ENCODE peak calls at places on chromosomes 12 and 14, in ten cellular contexts. K is fibroblast of lung; O is CD8-positive, alpha-beta T cell; J is substantia nigra; C is IMR-90; V is heart left ventricle; E is GM23338; G is left lung; B is right atrium auricular region; Z is DND-41. R is an unnamed sample.

GRCh38 chr14:105041841-105042765 is 21.2 kb upstream of the CDCA4 start:
- DNase-seq in C (no peak), E (no peak), G (no peak), V (no peak), K (no peak), O (no peak), Z (no peak), B (no peak), J (no peak), R (no peak)

GRCh38 chr14:38098074-38098846 is 109.4 kb upstream of the SSTR1 start:
- DNase-seq in E (no peak), O (no peak), G (no peak), J (no peak), C (peak; percentile 95), Z (no peak), V (no peak), B (no peak), K (peak; percentile 75), R (no peak)

GRCh38 chr12:58765653-58766554 is 154.4 kb downstream of the LRIG3 start:
- DNase-seq in V (no peak), J (no peak), O (no peak), B (no peak), Z (no peak), E (no peak), K (no peak), C (peak; percentile 59), G (no peak), R (no peak)

GRCh38 chr12:94353130-94353529 is 106.5 kb downstream of the CEP83 start:
- DNase-seq in E (no peak), C (no peak), B (no peak), Z (no peak), V (no peak), O (no peak), J (no peak), G (no peak), K (no peak), R (no peak)

GRCh38 chr14:74940956-74941565 is 14.3 kb downstream of the PGF start:
- DNase-seq in J (no peak), B (no peak), E (no peak), Z (no peak), O (no peak), K (no peak), C (no peak), G (no peak), V (no peak), R (no peak)

GRCh38 chr12:71945121-71945520 is 6.5 kb downstream of the TPH2 start:
- DNase-seq in G (no peak), Z (no peak), O (no peak), K (no peak), V (no peak), J (no peak), C (no peak), B (no peak), E (no peak), R (no peak)

GRCh38 chr14:50739186-50739585 is 71.1 kb upstream of the SAV1 start:
- DNase-seq in J (no peak), Z (no peak), V (no peak), E (no peak), K (no peak), O (no peak), C (no peak), G (no peak), B (no peak), R (no peak)

GRCh38 chr14:66600416-66600815 is 92.5 kb downstream of the GPHN start:
- DNase-seq in K (peak; percentile 75), B (no peak), V (no peak), C (peak; percentile 40), G (no peak), J (no peak), O (no peak), Z (no peak), E (no peak), R (no peak)

GRCh38 chr14:103775506-103775905 is 59.9 kb downstream of the ZFYVE21 start:
- DNase-seq in K (no peak), V (no peak), E (no peak), J (no peak), C (no peak), Z (no peak), B (no peak), G (no peak), O (no peak), R (no peak)

GRCh38 chr12:107200394-107200793 is 107.0 kb upstream of the CRY1 start:
- DNase-seq in G (no peak), J (no peak), E (no peak), O (no peak), Z (no peak), B (no peak), C (peak; percentile 87), V (no peak), K (peak; percentile 88), R (no peak)

GRCh38 chr12:85191-85666 is 18.7 kb downstream of the IQSEC3 start:
- DNase-seq in B (no peak), E (no peak), G (no peak), C (no peak), K (no peak), J (no peak), V (no peak), Z (no peak), O (no peak), R (no peak)

GRCh38 chr12:91226-91625 is 24.7 kb downstream of the IQSEC3 start:
- DNase-seq in K (no peak), Z (no peak), G (no peak), B (no peak), O (no peak), C (no peak), E (no peak), V (no peak), J (no peak), R (no peak)

GRCh38 chr12:87300-87699 is 20.7 kb downstream of the IQSEC3 start:
- DNase-seq in J (no peak), V (no peak), G (no peak), K (no peak), O (no peak), Z (no peak), C (no peak), E (no peak), B (no peak), R (no peak)

GRCh38 chr12:89653-90052 is 23.1 kb downstream of the IQSEC3 start:
- DNase-seq in E (no peak), K (no peak), O (no peak), B (no peak), Z (no peak), V (no peak), C (no peak), J (no peak), G (no peak), R (no peak)

GRCh38 chr12:87856-88255 is 21.3 kb downstream of the IQSEC3 start:
- DNase-seq in O (no peak), E (no peak), G (no peak), C (no peak), B (no peak), J (no peak), V (no peak), Z (no peak), K (no peak), R (no peak)
- H3K27ac ChIP-seq in O (no peak overlapping the region), E (no peak overlapping the region), G (no peak overlapping the region), C (no peak overlapping the region), B (no peak overlapping the region), J (no peak overlapping the region), V (no peak overlapping the region), Z (no peak overlapping the region), K (no peak overlapping the region), R (no peak overlapping the region)

DNA sequence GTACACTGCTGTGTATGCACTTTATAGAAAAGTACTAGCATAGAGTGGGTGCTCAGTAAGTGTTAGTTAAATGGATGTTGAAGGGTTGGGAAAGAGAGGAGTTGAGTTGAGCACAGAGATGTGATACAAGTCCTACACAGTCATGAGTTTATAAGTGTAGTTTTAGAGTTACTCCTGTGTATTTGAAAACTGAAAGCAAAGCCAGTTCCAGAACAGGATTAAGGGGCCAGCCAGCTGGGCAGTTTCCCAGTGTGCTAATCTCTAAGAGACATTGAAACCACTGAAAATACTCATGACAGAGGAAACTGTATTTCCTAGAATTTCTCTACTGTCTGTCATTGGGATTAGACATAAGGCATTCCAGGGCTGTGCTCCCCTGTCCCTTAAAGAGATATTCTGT is 101.0 kb downstream of the DERA start:
- DNase-seq in E (no peak), B (peak; percentile 67), V (peak; percentile 53), Z (no peak), J (no peak), K (peak; percentile 64), C (peak; percentile 61), G (peak; percentile 47), O (no peak), R (no peak)
- H3K27ac ChIP-seq in E (no peak overlapping the region), B (no peak overlapping the region), V (no peak overlapping the region), Z (no peak overlapping the region), J (no peak overlapping the region), K (no peak overlapping the region), C (no peak overlapping the region), G (no peak overlapping the region), O (no peak overlapping the region), R (no peak overlapping the region)

GRCh38 chr12:6084261-6084968 is 40.1 kb downstream of the VWF start:
- DNase-seq in G (no peak), Z (no peak), B (no peak), O (no peak), C (peak; percentile 56), J (no peak), V (no peak), K (peak; percentile 79), E (peak; percentile 86), R (no peak)

GRCh38 chr12:6084969-6085450 is 39.5 kb downstream of the VWF start:
- DNase-seq in O (no peak), K (no peak), V (no peak), Z (no peak), G (no peak), C (no peak), E (no peak), B (no peak), J (no peak), R (no peak)

GRCh38 chr12:6085841-6086240 is 38.6 kb downstream of the VWF start:
- DNase-seq in E (no peak), B (no peak), C (no peak), O (no peak), G (no peak), K (no peak), V (no peak), J (no peak), Z (no peak), R (no peak)

GRCh38 chr12:6083606-6084005 is 40.9 kb downstream of the VWF start:
- DNase-seq in J (no peak), E (no peak), Z (no peak), C (no peak), B (no peak), V (no peak), O (no peak), G (no peak), K (no peak), R (no peak)

DNA sequence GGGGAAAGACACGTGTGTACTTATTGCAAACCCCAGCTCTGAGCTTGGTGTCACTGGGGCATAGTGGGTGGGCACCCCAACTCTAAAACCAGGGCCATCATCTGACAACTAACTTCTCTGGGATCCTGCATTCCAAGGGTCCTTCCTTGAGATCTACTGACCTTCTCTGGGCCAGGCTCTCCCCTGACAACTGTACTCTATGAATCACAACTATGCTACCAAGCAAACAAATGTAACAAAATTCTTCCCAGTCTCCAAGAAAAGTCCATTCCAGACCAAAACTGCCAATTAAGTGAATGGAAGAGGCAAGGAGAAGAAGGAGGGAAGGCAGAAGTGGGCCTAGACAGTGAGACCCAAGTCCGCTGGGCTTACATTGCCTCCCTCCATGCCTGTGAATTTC is 38.2 kb downstream of the VWF start:
- DNase-seq in K (no peak), B (no peak), C (no peak), J (no peak), E (no peak), V (no peak), Z (no peak), O (no peak), G (no peak), R (no peak)
- H3K27ac ChIP-seq in K (no peak overlapping the region), B (peak overlapping the region; percentile 10), C (no peak overlapping the region), J (no peak overlapping the region), E (no peak overlapping the region), V (no peak overlapping the region), Z (no peak overlapping the region), O (no peak overlapping the region), G (no peak overlapping the region), R (no peak overlapping the region)

GRCh38 chr14:54564799-54565235 is 2.1 kb upstream of the SAMD4A start:
- DNase-seq in O (no peak), V (no peak), J (no peak), G (no peak), B (no peak), K (peak; percentile 78), Z (no peak), E (no peak), C (peak; percentile 87), R (no peak)
- H3K27ac ChIP-seq in O (peak overlapping the region; percentile 47), V (peak overlapping the region; percentile 90), J (peak overlapping the region; percentile 83), G (peak overlapping the region; percentile 98), B (peak overlapping the region; percentile 99), K (peak overlapping the region; percentile 95), Z (no peak overlapping the region), E (no peak overlapping the region), C (peak overlapping the region; percentile 90), R (no peak overlapping the region)